ENCODE peak calls at places on chromosomes 5 and 9, in four cellular contexts. R is HFF-Myc, A is breast epithelium, K is IMR-90. B is an unnamed sample.

GRCh38 chr9:134554750-134555655 is 86.6 kb upstream of the COL5A1 start:
- DNase-seq in A (no peak), K (peak), R (peak), B (no peak)

GRCh38 chr9:127707766-127708165 is 978 bp downstream of the CFAP157 start:
- DNase-seq in R (no peak), K (no peak), A (no peak), B (no peak)

GRCh38 chr5:66520854-66521253 is 75.3 kb upstream of the MAST4 start:
- DNase-seq in A (no peak), K (no peak), R (no peak), B (no peak)

GRCh38 chr5:153267506-153267905 is 223.0 kb upstream of the GRIA1 start:
- DNase-seq in K (no peak), R (no peak), A (no peak), B (no peak)

GRCh38 chr5:126884269-126884819 is 107.4 kb downstream of the LMNB1 start:
- DNase-seq in R (peak), K (peak), A (no peak), B (peak)

GRCh38 chr9:107136296-107136695 is 146.8 kb upstream of the RAD23B start:
- DNase-seq in R (no peak), K (no peak), A (no peak), B (no peak)

GRCh38 chr9:95070549-95071021 is 246.9 kb downstream of the FANCC start:
- DNase-seq in A (no peak), K (no peak), R (no peak), B (no peak)

GRCh38 chr5:66603164-66603563 is 7.0 kb downstream of the MAST4 start:
- DNase-seq in K (no peak), A (no peak), R (no peak), B (no peak)

GRCh38 chr5:166354277-166354676 is 1937.2 kb upstream of the WWC1 start:
- DNase-seq in A (no peak), R (no peak), K (peak), B (no peak)

GRCh38 chr9:135989722-135990467 is 28.7 kb upstream of the UBAC1 start:
- DNase-seq in K (no peak), R (no peak), A (no peak), B (no peak)

GRCh38 chr9:135992486-135993408 is 31.6 kb upstream of the UBAC1 start:
- DNase-seq in A (peak), K (peak), R (no peak), B (peak)

GRCh38 chr9:135990468-135991429 is 29.6 kb upstream of the UBAC1 start:
- DNase-seq in A (no peak), K (peak), R (no peak), B (peak)

GRCh38 chr9:135993409-135993742 is 32.2 kb upstream of the UBAC1 start:
- DNase-seq in A (no peak), R (no peak), K (no peak), B (no peak)

DNA sequence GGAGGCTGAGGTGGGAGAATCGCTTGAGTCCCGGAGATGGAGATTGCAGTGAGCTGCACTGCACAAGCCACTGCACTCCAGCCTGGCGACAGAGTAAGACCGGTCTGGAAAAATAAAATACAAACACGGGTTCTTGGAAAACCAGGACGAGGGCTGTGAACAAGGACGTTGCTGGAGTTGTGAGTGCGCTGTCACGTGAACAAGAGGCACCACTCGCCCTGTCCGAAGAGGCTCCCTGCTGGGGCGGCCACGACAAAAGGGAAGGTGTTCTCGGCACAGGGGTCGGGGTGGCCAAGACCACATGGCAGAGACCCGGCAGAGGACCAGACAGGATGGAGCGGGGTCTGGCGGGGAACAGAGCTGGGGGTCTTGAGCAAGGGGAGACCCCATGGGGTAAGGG is 30.6 kb upstream of the UBAC1 start:
- DNase-seq in A (no peak), R (no peak), K (no peak), B (no peak)
- H3K4me3 ChIP-seq in A (no peak), R (no peak), K (no peak), B (no peak)

DNA sequence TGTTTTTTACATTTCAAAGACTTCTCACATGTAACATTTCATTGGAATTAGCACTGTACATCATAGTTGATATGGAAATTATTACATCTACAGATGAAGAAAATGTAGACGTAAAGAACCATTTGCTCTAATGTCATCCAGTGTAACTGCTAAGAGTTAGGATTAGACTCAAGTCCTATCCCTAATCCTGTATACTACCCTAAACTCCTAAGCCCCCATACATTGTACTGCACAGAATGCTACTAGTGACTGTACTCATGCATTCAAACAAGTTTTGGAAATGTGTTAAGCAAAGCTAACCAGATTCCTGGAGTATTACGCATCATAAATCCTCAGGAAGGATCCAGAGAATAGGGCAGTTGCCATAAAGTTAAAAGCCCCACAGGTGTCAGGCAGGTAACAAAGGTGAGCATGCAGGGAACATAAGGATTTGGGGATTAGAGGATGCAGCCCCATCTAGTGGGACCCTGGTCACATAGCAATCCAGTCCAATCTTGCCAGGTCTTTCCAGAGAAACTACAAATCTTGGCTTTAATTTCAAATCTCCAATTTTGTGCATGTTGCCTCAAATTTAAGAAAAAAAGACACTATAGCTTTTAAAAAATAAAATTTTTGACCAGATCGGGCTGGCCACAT is 32.0 kb downstream of the HAVCR1 start:
- DNase-seq in A (no peak), R (no peak), K (no peak), B (no peak)
- TF ChIP-seq CTCF in A (no peak), R (peak), K (no peak), B (peak)

DNA sequence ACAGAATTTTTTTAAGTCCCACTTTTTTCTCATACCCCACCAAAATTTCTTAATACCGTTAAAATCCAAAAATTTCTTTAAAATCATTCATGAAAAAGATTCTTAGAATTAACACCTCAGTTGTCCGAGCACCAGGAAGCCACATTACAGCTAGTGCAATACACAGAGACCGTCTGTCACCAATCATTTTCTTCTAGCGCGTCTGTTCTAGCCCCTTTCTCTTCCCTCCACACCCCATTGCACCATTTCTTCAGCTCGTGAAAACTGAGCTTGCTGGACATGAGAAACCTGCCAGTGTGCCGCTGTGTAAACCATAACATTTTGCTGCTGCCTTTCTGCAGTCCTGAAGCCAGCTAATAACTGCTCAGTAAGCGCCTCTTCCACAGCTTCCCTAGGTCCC is 5.0 kb downstream of the SFXN1 start:
- DNase-seq in K (no peak), A (no peak), R (no peak), B (no peak)
- H3K4me3 ChIP-seq in K (no peak), A (no peak), R (no peak), B (no peak)

GRCh38 chr5:144467795-144468194 is 297.1 kb downstream of the KCTD16 start:
- DNase-seq in A (no peak), R (no peak), K (peak), B (peak)
- TF ChIP-seq CTCF in A (no peak), R (peak), K (peak), B (peak)

DNA sequence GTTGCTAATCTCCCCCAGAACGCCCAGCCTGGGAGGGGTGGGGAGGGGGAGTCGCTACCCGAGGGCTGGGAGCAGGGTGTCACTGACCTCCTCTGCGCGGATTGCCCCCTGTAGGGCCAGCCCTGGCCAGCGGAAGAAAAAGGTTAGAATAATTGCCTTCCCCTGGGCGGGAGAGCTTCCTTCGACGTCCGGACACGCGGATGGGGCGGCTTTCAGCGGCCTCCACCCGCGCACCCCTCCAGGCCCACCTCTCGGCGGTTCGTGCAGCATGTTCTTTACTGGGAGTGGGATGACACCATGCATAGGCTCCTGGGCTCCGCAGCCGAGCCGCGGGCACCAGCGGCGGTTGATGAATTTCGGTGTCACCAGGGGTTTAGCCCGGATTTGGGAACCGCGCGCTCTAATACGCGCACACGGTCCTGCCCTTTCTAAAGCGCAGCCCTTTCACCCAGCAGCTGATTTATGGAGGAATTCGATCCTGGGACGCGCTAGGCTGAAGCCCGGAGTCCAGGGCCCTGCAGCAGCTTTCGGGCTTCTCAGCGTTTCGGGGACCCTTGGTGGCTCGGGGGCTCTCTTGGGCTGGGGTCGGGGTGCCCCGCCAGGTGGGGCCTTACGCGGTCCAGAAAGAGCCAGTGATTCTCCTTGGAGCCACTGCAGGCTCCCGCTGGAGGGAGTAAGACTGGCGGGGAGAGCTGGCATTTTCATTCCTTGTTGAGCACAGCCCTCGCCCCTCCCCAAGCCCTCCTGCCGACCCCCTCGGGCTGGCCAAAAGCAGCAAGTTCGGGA is 10.1 kb downstream of the LMX1B start:
- DNase-seq in K (no peak), A (no peak), R (no peak), B (no peak)
- H3K4me3 ChIP-seq in K (no peak), A (peak), R (no peak), B (no peak)

GRCh38 chr9:75299324-75299723 is 211.0 kb downstream of the OSTF1 start:
- DNase-seq in R (no peak), A (no peak), K (no peak), B (no peak)
- TF ChIP-seq CTCF in R (no peak), A (no peak), K (no peak), B (no peak)

GRCh38 chr5:31251032-31251431 is 57.5 kb downstream of the CDH6 start:
- DNase-seq in R (no peak), K (no peak), A (no peak), B (no peak)

GRCh38 chr5:31250201-31250600 is 56.7 kb downstream of the CDH6 start:
- DNase-seq in R (no peak), A (no peak), K (no peak), B (no peak)
- H3K4me3 ChIP-seq in R (no peak), A (no peak), K (no peak), B (no peak)

DNA sequence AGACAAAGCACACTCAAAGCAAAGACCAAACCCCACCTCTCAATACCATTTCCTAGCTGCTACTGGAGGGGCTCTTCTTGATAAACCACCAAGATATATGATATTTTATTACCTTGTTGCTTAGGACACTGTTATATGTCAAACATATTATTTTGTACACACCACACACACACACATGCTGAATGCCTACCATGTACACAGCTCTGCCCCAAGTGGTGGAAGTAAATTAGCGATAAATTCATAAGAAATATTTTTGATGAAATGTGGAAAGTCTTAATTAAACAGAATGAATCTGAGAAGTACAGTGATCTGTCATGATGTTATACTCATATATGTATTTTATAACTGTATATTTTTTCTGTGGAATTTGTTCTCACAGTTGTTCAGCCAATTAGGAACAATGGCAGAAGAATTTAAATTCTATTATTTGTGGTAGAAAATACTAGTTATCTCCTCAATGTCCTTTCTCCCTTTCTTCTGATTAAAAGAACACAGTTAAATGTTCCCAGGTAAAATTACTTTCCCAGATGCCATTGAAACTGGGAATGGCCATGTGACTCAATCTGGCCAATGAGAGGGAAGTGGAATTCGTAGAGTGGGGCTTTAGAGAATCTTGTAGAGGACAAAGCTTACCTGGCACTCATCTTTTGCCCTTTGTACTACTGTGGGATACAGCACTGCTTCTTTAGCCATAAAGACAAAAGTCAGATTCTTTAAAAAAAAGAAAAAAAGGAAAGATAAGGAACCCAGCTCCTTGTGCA is 156.5 kb downstream of the SNCAIP start:
- DNase-seq in R (no peak), K (no peak), A (no peak), B (no peak)
- TF ChIP-seq CTCF in R (no peak), K (no peak), A (no peak), B (no peak)

GRCh38 chr5:76582252-76583162 is 40.7 kb downstream of the F2RL2 start:
- DNase-seq in A (no peak), K (peak), R (no peak), B (no peak)
- H3K4me3 ChIP-seq in A (no peak), K (no peak), R (no peak), B (no peak)